ENCODE peak calls at places on chromosomes 16 and 17, in four cellular contexts. X is A549, V is H1, U is K562. W is an unnamed sample.

GRCh38 chr16:54066451-54067056 is 220.0 kb downstream of the IRX3 start:
- DNase-seq in V (no peak), U (no peak), X (no peak), W (no peak)

GRCh38 chr16:3049921-3050481 is 3.6 kb downstream of the MMP25 start:
- DNase-seq in U (no peak), V (no peak), X (no peak), W (no peak)

GRCh38 chr17:65417406-65418221 is 143.8 kb downstream of the AXIN2 start:
- DNase-seq in U (no peak), X (no peak), V (no peak), W (no peak)

GRCh38 chr16:55575621-55576020 is 9.1 kb downstream of the CAPNS2 start:
- DNase-seq in V (no peak), U (no peak), X (no peak), W (no peak)

GRCh38 chr16:73091199-73091598 is 43.3 kb upstream of the ZFHX3 start:
- DNase-seq in U (no peak), V (no peak), X (no peak), W (no peak)

GRCh38 chr17:30580916-30581315 is 103.7 kb downstream of the GOSR1 start:
- DNase-seq in V (no peak), X (no peak), U (no peak), W (no peak)

GRCh38 chr17:54901230-54901847 is 687 bp downstream of the TOM1L1 start:
- DNase-seq in X (peak; percentile 57), V (no peak), U (no peak), W (no peak)

GRCh38 chr16:88383401-88384221 is 852 bp downstream of the ZNF469 start:
- DNase-seq in V (no peak), X (peak; percentile 83), U (no peak), W (no peak)

GRCh38 chr17:17682293-17682736 is 1.1 kb downstream of the RAI1 start:
- DNase-seq in X (peak; percentile 50), U (peak; percentile 55), V (no peak), W (no peak)

GRCh38 chr17:39018267-39019134 is 51.3 kb upstream of the FBXO47 start:
- DNase-seq in U (no peak), X (no peak), V (no peak), W (peak; percentile 28)

GRCh38 chr16:87165885-87166284 is 151.3 kb downstream of the C16orf95 start:
- DNase-seq in X (no peak), V (no peak), U (no peak), W (no peak)

GRCh38 chr17:2054262-2054739 is 602 bp upstream of the HIC1 start:
- DNase-seq in X (no peak), U (peak; percentile 18), V (no peak), W (no peak)

GRCh38 chr17:50071692-50072091 is 15.8 kb downstream of the ITGA3 start:
- DNase-seq in X (no peak), U (no peak), V (no peak), W (no peak)

GRCh38 chr16:68450741-68451140 is 2.4 kb upstream of the SMPD3 start:
- DNase-seq in U (no peak), X (no peak), V (no peak), W (no peak)

GRCh38 chr16:11136600-11136999 is 119.4 kb downstream of the SOCS1 start:
- DNase-seq in X (no peak), U (no peak), V (no peak), W (no peak)

GRCh38 chr17:57396515-57396921 is 140.2 kb downstream of the MSI2 start:
- DNase-seq in X (no peak), V (no peak), U (no peak), W (no peak)

GRCh38 chr16:12567602-12568001 is 236.1 kb downstream of the CPPED1 start:
- DNase-seq in V (no peak), X (no peak), U (no peak), W (no peak)

DNA sequence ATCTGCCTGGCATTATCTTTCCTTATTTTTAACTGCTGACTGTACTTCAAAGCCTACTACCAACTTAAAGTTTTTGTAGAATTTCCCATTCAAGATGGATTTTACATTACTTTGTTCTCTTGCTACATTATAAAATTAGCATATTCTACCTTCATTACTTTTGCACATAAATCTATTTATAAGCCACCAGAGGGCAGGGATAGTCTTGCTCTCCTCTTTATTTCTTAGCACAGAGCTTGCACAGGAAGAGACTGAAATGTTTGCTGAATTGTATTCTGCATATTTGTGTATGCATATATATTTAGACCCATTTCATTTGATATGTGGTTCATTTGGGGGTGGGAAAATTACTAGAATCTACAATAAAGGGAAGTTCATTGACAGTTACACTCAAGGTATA is 108.0 kb downstream of the SKAP1 start:
- DNase-seq in X (peak; percentile 15), V (no peak), U (no peak), W (no peak)
- TF ChIP-seq KDM1A in X (no peak), V (no peak), U (no peak), W (no peak)

DNA sequence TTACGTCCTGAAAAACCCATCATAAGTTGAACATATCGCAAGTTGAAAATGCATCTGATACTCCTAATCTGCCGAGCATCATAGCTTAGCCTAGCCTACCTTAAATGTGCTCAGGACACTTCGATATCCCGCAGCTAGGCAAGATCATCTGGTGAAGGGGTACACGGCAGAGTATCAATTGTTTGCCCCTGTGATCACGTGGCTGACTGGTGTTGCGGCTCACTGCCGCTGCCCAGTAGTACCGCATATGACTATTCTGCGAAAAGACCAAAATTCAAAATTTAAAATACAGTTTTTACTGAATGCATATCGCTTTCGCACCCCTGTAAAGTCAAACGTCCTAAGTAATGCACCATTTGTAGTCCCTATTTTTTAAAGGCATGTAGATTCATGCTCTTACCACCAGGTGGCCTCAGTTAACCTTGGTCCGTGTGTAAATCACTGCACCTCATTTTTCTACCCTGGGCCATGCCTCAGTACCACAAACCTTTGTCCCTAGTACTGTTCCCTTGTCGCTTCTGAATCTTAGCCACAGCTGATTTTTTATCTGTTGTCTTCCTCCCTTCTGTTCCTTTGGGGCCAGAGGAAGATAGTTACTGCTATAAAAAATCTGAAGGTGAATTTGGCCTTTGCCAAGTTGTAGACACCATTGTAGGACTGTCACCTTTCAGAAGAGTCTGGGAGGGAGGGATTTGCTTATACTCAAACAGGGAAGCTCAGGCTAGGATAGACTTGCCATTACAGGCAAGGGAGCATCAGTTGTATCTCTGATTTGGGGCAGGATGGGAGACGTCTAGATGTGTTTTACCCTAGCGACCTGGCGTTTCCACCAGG is 34.4 kb downstream of the WWP2 start:
- DNase-seq in X (peak; percentile 61), U (peak; percentile 64), V (no peak), W (no peak)
- TF ChIP-seq MAX in X (no peak), U (no peak), V (peak; percentile 57), W (no peak)

GRCh38 chr17:72517413-72518237 is 396.8 kb downstream of the SOX9 start:
- DNase-seq in X (no peak), V (no peak), U (no peak), W (no peak)

GRCh38 chr17:72518333-72518732 is 397.5 kb downstream of the SOX9 start:
- DNase-seq in V (no peak), U (no peak), X (no peak), W (no peak)

GRCh38 chr17:72520665-72521303 is 400.0 kb downstream of the SOX9 start:
- DNase-seq in V (no peak), X (no peak), U (no peak), W (no peak)

GRCh38 chr17:72519598-72519936 is 398.7 kb downstream of the SOX9 start:
- DNase-seq in V (no peak), U (no peak), X (no peak), W (no peak)

GRCh38 chr17:72518810-72519597 is 398.2 kb downstream of the SOX9 start:
- DNase-seq in U (no peak), X (peak; percentile 64), V (no peak), W (no peak)
- TF ChIP-seq KDM1A in U (no peak), X (no peak), V (no peak), W (no peak)

GRCh38 chr16:79651363-79651762 is 50.8 kb upstream of the MAF start:
- DNase-seq in X (peak; percentile 25), V (no peak), U (no peak), W (no peak)

GRCh38 chr16:79644977-79645667 is 44.6 kb upstream of the MAF start:
- DNase-seq in X (no peak), U (no peak), V (no peak), W (no peak)

GRCh38 chr16:79648846-79649245 is 48.3 kb upstream of the MAF start:
- DNase-seq in U (no peak), V (no peak), X (no peak), W (no peak)

GRCh38 chr16:79645701-79646100 is 45.2 kb upstream of the MAF start:
- DNase-seq in U (no peak), X (no peak), V (no peak), W (no peak)

GRCh38 chr16:79647586-79647985 is 47.0 kb upstream of the MAF start:
- DNase-seq in U (no peak), V (no peak), X (no peak), W (no peak)
- TF ChIP-seq MAX in U (no peak), V (no peak), X (no peak), W (no peak)

GRCh38 chr16:66660422-66661209 is 35.9 kb downstream of the CMTM4 start:
- DNase-seq in X (peak; percentile 72), V (no peak), U (peak; percentile 92), W (no peak)

GRCh38 chr16:66658860-66659190 is 37.7 kb downstream of the CMTM4 start:
- DNase-seq in U (no peak), X (no peak), V (no peak), W (no peak)

GRCh38 chr16:66661210-66661560 is 35.4 kb downstream of the CMTM4 start:
- DNase-seq in V (no peak), X (no peak), U (peak; percentile 23), W (no peak)

GRCh38 chr16:66658143-66658859 is 38.2 kb downstream of the CMTM4 start:
- DNase-seq in U (no peak), X (no peak), V (no peak), W (no peak)

DNA sequence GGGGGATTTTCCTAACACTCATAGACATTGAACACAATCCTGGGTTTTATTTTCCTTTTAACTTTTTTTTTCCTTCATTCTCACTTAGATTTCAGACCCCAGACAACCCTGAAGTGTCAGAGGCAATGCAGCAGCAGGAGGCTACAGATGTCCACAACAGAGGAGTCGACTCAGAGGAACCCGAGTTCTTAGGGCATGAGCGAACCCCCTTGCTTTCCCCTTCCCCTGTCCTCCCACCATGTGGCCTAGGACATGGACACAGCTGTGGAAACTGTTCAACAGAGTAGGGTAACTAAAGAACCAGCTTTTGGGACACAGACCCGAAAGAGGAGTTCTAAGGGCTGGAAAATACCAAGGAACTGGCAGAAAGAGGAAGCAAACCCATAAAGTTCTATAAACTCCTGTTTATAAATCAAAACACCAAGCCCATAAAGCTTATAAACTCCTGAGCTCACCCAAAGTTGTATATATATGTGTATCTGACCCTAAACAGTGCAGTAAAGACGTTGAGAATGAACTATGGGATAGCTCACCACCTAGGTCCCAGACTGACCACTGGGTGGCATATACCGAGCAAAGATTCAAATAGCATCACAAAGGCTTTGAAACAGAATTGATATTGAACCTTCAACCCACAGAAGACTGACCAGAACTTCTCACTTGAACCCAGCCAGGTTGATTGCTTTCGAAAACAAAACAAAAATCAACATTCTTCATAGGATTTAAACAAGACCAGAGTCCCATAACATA is 33.9 kb downstream of the CMTM4 start:
- DNase-seq in V (no peak), U (peak; percentile 65), X (peak; percentile 65), W (no peak)
- TF ChIP-seq KDM1A in V (no peak), U (no peak), X (no peak), W (no peak)

GRCh38 chr16:85612801-85613608 is at the start of gene GSE1:
- DNase-seq in V (peak; percentile 76), X (peak; percentile 94), U (peak; percentile 98), W (peak; percentile 57)
- TF ChIP-seq MAX in V (peak; percentile 35), X (peak; percentile 77), U (peak; percentile 78), W (no peak)

W was measured in GM12878.